ENCODE peak calls at places on chromosome 19, in six cellular contexts. One of them, this sample, is unnamed.
A peak's percentile ranks its signal among the peaks of the same experiment; 100 is the strongest.

GRCh38 chr19:29044037-29044436 is 168.9 kb downstream of the UQCRFS1 start:
- DNase-seq in neural progenitor cell: no peak
- DNase-seq in HCT116: no peak
- DNase-seq in MM.1S: no peak
- DNase-seq in GM23248: no peak
- DNase-seq in SK-N-SH: no peak
- DNase-seq in this sample: no peak

GRCh38 chr19:58009666-58010301 is 7.2 kb upstream of the ZNF606 start:
- DNase-seq in neural progenitor cell: peak; percentile 71
- DNase-seq in HCT116: no peak
- DNase-seq in MM.1S: no peak
- DNase-seq in GM23248: peak; percentile 89
- DNase-seq in SK-N-SH: no peak
- DNase-seq in this sample: peak; percentile 69

GRCh38 chr19:34645551-34645950 is 31.4 kb downstream of the SCGB2B2 start:
- DNase-seq in neural progenitor cell: no peak
- DNase-seq in HCT116: no peak
- DNase-seq in MM.1S: no peak
- DNase-seq in GM23248: no peak
- DNase-seq in SK-N-SH: peak; percentile 77
- DNase-seq in this sample: no peak

GRCh38 chr19:55118401-55118991 is 1.1 kb upstream of the PPP1R12C start:
- DNase-seq in neural progenitor cell: peak; percentile 75
- DNase-seq in HCT116: no peak
- DNase-seq in MM.1S: no peak
- DNase-seq in GM23248: peak; percentile 34
- DNase-seq in SK-N-SH: no peak
- DNase-seq in this sample: no peak

GRCh38 chr19:6056282-6056741 is 54.0 kb downstream of the RFX2 start:
- DNase-seq in neural progenitor cell: no peak
- DNase-seq in HCT116: no peak
- DNase-seq in MM.1S: no peak
- DNase-seq in GM23248: no peak
- DNase-seq in SK-N-SH: no peak
- DNase-seq in this sample: no peak

GRCh38 chr19:50568321-50569022 is at the start of gene LRRC4B:
- DNase-seq in neural progenitor cell: peak; percentile 79
- DNase-seq in HCT116: no peak
- DNase-seq in MM.1S: no peak
- DNase-seq in GM23248: no peak
- DNase-seq in SK-N-SH: peak; percentile 93
- DNase-seq in this sample: no peak

GRCh38 chr19:27793644-27794443 is 1419.1 kb downstream of the UQCRFS1 start:
- DNase-seq in neural progenitor cell: peak; percentile 94
- DNase-seq in HCT116: peak; percentile 87
- DNase-seq in MM.1S: peak; percentile 95
- DNase-seq in GM23248: peak; percentile 99
- DNase-seq in SK-N-SH: peak; percentile 85
- DNase-seq in this sample: peak; percentile 86

GRCh38 chr19:6260912-6261636 is 18.7 kb downstream of the MLLT1 start:
- DNase-seq in neural progenitor cell: peak; percentile 59
- DNase-seq in HCT116: no peak
- DNase-seq in MM.1S: no peak
- DNase-seq in GM23248: peak; percentile 44
- DNase-seq in SK-N-SH: peak; percentile 84
- DNase-seq in this sample: peak; percentile 54

GRCh38 chr19:53102701-53103140 is 501 bp downstream of the ZNF160 start:
- DNase-seq in neural progenitor cell: peak; percentile 61
- DNase-seq in HCT116: no peak
- DNase-seq in MM.1S: no peak
- DNase-seq in GM23248: peak; percentile 78
- DNase-seq in SK-N-SH: peak; percentile 69
- DNase-seq in this sample: peak; percentile 26

GRCh38 chr19:35885909-35886308 is 14.4 kb downstream of the NFKBID start:
- DNase-seq in neural progenitor cell: no peak
- DNase-seq in HCT116: no peak
- DNase-seq in MM.1S: no peak
- DNase-seq in GM23248: no peak
- DNase-seq in SK-N-SH: no peak
- DNase-seq in this sample: no peak

GRCh38 chr19:39558623-39559117 is 18.7 kb upstream of the EID2 start:
- DNase-seq in neural progenitor cell: no peak
- DNase-seq in HCT116: no peak
- DNase-seq in MM.1S: peak; percentile 19
- DNase-seq in GM23248: no peak
- DNase-seq in SK-N-SH: no peak
- DNase-seq in this sample: no peak

GRCh38 chr19:28393574-28394336 is 819.2 kb downstream of the UQCRFS1 start:
- DNase-seq in neural progenitor cell: peak; percentile 37
- DNase-seq in HCT116: no peak
- DNase-seq in MM.1S: peak; percentile 84
- DNase-seq in GM23248: peak; percentile 17
- DNase-seq in SK-N-SH: no peak
- DNase-seq in this sample: no peak

GRCh38 chr19:41310031-41310831 is at the start of gene CCDC97:
- DNase-seq in neural progenitor cell: peak; percentile 94
- DNase-seq in HCT116: peak; percentile 75
- DNase-seq in MM.1S: peak; percentile 87
- DNase-seq in GM23248: peak; percentile 91
- DNase-seq in SK-N-SH: peak; percentile 94
- DNase-seq in this sample: peak; percentile 78

GRCh38 chr19:41311072-41311471 is 1.1 kb downstream of the CCDC97 start:
- DNase-seq in neural progenitor cell: no peak
- DNase-seq in HCT116: no peak
- DNase-seq in MM.1S: no peak
- DNase-seq in GM23248: peak; percentile 46
- DNase-seq in SK-N-SH: no peak
- DNase-seq in this sample: no peak

GRCh38 chr19:41308450-41309224 is 1.3 kb upstream of the CCDC97 start:
- DNase-seq in neural progenitor cell: peak; percentile 87
- DNase-seq in HCT116: peak; percentile 73
- DNase-seq in MM.1S: peak; percentile 89
- DNase-seq in GM23248: peak; percentile 85
- DNase-seq in SK-N-SH: peak; percentile 85
- DNase-seq in this sample: peak; percentile 94

GRCh38 chr19:41309225-41310030 is 544 bp upstream of the CCDC97 start:
- DNase-seq in neural progenitor cell: no peak
- DNase-seq in HCT116: no peak
- DNase-seq in MM.1S: no peak
- DNase-seq in GM23248: peak; percentile 64
- DNase-seq in SK-N-SH: no peak
- DNase-seq in this sample: peak; percentile 12

DNA sequence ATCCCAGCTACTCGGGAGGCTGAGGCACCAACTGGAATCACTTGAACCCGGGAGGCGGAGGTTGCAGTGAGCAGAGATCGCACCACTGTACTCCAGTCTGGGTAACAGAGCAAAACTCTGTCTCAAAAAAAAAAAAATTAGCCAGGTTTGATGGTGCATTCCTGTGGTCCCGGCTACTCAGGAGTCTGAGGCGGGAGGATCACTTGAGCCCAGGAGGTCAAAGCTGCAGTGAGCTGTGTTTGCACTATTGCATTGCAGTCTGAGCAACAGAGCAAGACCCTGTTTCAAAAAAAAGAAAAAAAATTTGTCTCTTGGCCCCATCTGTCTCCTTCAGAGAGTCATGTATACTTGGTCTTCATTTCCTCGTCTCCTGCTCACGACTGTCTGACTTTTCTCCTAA is 1.6 kb downstream of the CCDC97 start:
- DNase-seq in neural progenitor cell: no peak
- DNase-seq in HCT116: no peak
- DNase-seq in MM.1S: no peak
- DNase-seq in GM23248: no peak
- DNase-seq in SK-N-SH: no peak
- DNase-seq in this sample: no peak
- H3K9ac ChIP-seq in neural progenitor cell: no peak overlapping the region
- H3K9ac ChIP-seq in HCT116: no peak overlapping the region
- H3K9ac ChIP-seq in MM.1S: no peak overlapping the region
- H3K9ac ChIP-seq in GM23248: peak overlapping the region; percentile 94
- H3K9ac ChIP-seq in SK-N-SH: peak overlapping the region; percentile 93
- H3K9ac ChIP-seq in this sample: no peak overlapping the region

GRCh38 chr19:18790566-18791314 is at the start of gene COMP:
- DNase-seq in neural progenitor cell: peak; percentile 45
- DNase-seq in HCT116: no peak
- DNase-seq in MM.1S: no peak
- DNase-seq in GM23248: peak; percentile 43
- DNase-seq in SK-N-SH: no peak
- DNase-seq in this sample: no peak

GRCh38 chr19:18791315-18791678 is 192 bp upstream of the COMP start:
- DNase-seq in neural progenitor cell: no peak
- DNase-seq in HCT116: no peak
- DNase-seq in MM.1S: no peak
- DNase-seq in GM23248: no peak
- DNase-seq in SK-N-SH: no peak
- DNase-seq in this sample: no peak

GRCh38 chr19:18789422-18789832 is 1.7 kb downstream of the COMP start:
- DNase-seq in neural progenitor cell: no peak
- DNase-seq in HCT116: no peak
- DNase-seq in MM.1S: no peak
- DNase-seq in GM23248: no peak
- DNase-seq in SK-N-SH: no peak
- DNase-seq in this sample: no peak

GRCh38 chr19:18789883-18790565 is 1.1 kb downstream of the COMP start:
- DNase-seq in neural progenitor cell: peak; percentile 87
- DNase-seq in HCT116: no peak
- DNase-seq in MM.1S: no peak
- DNase-seq in GM23248: peak; percentile 59
- DNase-seq in SK-N-SH: peak; percentile 69
- DNase-seq in this sample: no peak

DNA sequence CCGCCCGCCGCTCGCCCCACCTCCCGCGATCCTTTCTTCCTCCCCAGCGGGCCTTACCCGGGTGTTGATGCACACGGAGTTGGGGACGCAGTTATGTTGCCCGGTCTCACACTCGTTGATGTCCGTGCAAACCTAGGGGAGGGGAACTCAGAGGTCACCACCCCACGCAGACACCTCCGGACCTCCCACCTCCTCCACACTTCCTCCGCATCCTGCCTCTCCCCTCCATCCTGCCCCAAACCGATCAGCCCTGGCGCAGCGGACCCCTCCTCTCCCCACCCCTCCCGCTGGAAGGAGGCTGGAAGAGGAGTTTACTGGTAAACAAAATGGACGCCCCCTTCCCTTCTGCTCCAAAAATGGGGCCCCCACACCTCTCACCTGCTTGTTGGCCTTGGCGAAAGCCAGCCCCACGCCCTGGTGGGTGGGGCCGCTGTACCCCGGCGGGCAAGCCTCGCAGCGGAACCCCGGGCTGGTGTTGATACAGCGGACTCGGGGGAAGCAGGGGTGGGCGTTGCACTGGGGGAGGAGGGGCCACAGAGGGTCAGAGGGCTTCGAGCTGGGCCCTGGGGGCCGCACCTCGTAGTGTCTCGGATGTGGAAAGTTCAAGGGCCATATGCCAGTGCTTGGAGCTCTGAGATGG is 2.2 kb downstream of the COMP start:
- DNase-seq in neural progenitor cell: no peak
- DNase-seq in HCT116: no peak
- DNase-seq in MM.1S: no peak
- DNase-seq in GM23248: no peak
- DNase-seq in SK-N-SH: no peak
- DNase-seq in this sample: no peak
- TF ChIP-seq EZH2phosphoT487 in neural progenitor cell: peak; percentile 98
- TF ChIP-seq EZH2phosphoT487 in HCT116: no peak
- TF ChIP-seq EZH2phosphoT487 in MM.1S: no peak
- TF ChIP-seq EZH2phosphoT487 in GM23248: peak; percentile 68
- TF ChIP-seq EZH2phosphoT487 in SK-N-SH: no peak
- TF ChIP-seq EZH2phosphoT487 in this sample: no peak

GRCh38 chr19:4932711-4933110 is 23.4 kb downstream of the UHRF1 start:
- DNase-seq in neural progenitor cell: no peak
- DNase-seq in HCT116: no peak
- DNase-seq in MM.1S: no peak
- DNase-seq in GM23248: no peak
- DNase-seq in SK-N-SH: no peak
- DNase-seq in this sample: no peak
- H3K79me2 ChIP-seq in neural progenitor cell: peaks cover 28% of the 10 kb centered on the region
- H3K79me2 ChIP-seq in HCT116: peaks cover 85% of the 10 kb centered on the region
- H3K79me2 ChIP-seq in MM.1S: peaks cover 67% of the 10 kb centered on the region
- H3K79me2 ChIP-seq in GM23248: peaks cover 73% of the 10 kb centered on the region
- H3K79me2 ChIP-seq in SK-N-SH: peaks cover 84% of the 10 kb centered on the region
- H3K79me2 ChIP-seq in this sample: peaks cover 62% of the 10 kb centered on the region

GRCh38 chr19:19623383-19623782 is 4.6 kb downstream of the LPAR2 start:
- DNase-seq in neural progenitor cell: no peak
- DNase-seq in HCT116: no peak
- DNase-seq in MM.1S: no peak
- DNase-seq in GM23248: no peak
- DNase-seq in SK-N-SH: no peak
- DNase-seq in this sample: no peak

GRCh38 chr19:19619849-19620210 is 1.3 kb upstream of the PBX4 start:
- DNase-seq in neural progenitor cell: no peak
- DNase-seq in HCT116: no peak
- DNase-seq in MM.1S: no peak
- DNase-seq in GM23248: no peak
- DNase-seq in SK-N-SH: no peak
- DNase-seq in this sample: no peak

GRCh38 chr19:19615086-19615485 is 3.4 kb downstream of the PBX4 start:
- DNase-seq in neural progenitor cell: no peak
- DNase-seq in HCT116: peak; percentile 66
- DNase-seq in MM.1S: no peak
- DNase-seq in GM23248: peak; percentile 72
- DNase-seq in SK-N-SH: no peak
- DNase-seq in this sample: peak; percentile 80

GRCh38 chr19:19619121-19619848 is 798 bp upstream of the PBX4 start:
- DNase-seq in neural progenitor cell: no peak
- DNase-seq in HCT116: no peak
- DNase-seq in MM.1S: no peak
- DNase-seq in GM23248: no peak
- DNase-seq in SK-N-SH: no peak
- DNase-seq in this sample: no peak

DNA sequence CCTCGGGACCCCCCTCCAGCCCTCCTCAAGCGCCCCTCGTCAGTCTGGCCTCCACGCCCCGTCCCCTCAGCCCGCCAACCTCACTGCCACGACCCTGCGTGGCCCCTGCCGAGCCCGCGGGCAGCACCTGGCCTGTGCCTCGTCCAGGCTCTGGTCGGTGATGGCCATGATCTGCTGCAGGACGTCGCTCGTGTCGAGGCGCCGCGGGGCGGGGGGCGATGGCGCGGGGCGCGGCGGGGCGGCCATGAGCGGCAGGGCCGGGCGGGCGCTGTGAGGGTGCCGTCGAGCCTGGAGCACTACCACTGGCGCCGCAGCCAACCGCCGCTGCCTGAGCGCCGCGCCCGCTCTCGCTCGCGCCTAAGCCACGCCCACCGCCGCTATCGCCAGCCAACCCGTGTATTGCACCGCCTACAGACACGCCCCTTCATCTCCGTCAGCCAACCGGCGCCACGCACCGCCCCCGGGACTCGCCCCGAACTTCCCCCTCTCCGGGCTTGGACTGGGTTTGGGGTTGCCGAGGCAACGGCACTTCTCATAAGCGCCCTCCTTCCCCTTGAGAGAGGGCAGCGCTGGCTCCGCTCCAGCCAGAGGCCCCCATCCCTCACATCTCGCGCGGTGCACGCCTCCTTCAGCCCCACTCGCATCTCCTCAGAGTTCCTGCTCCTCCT is at the start of gene PBX4:
- DNase-seq in neural progenitor cell: peak; percentile 99
- DNase-seq in HCT116: peak; percentile 86
- DNase-seq in MM.1S: peak; percentile 66
- DNase-seq in GM23248: peak; percentile 95
- DNase-seq in SK-N-SH: peak; percentile 99
- DNase-seq in this sample: peak; percentile 94
- H3K9ac ChIP-seq in neural progenitor cell: no peak within 1 kb of the TSS
- H3K9ac ChIP-seq in HCT116: peak within 1 kb of the TSS; percentile 93
- H3K9ac ChIP-seq in MM.1S: no peak within 1 kb of the TSS
- H3K9ac ChIP-seq in GM23248: peak within 1 kb of the TSS; percentile 66
- H3K9ac ChIP-seq in SK-N-SH: peak within 1 kb of the TSS; percentile 75
- H3K9ac ChIP-seq in this sample: peak within 1 kb of the TSS; percentile 74

GRCh38 chr19:41995959-41996797 is 2.1 kb upstream of the ATP1A3 start:
- DNase-seq in neural progenitor cell: peak; percentile 92
- DNase-seq in HCT116: no peak
- DNase-seq in MM.1S: no peak
- DNase-seq in GM23248: peak; percentile 40
- DNase-seq in SK-N-SH: peak; percentile 90
- DNase-seq in this sample: no peak
- TF ChIP-seq EZH2phosphoT487 in neural progenitor cell: no peak
- TF ChIP-seq EZH2phosphoT487 in HCT116: no peak
- TF ChIP-seq EZH2phosphoT487 in MM.1S: no peak
- TF ChIP-seq EZH2phosphoT487 in GM23248: no peak
- TF ChIP-seq EZH2phosphoT487 in SK-N-SH: no peak
- TF ChIP-seq EZH2phosphoT487 in this sample: no peak

This sample was measured in PC-3.